ENCODE peak calls at places on chromosomes 11 and 22, in eight cellular contexts. K is mucosa of gallbladder; N is CD8-positive, alpha-beta memory T cell; Q is GM12892; J is CD14-positive monocyte; Z is iris pigment epithelial cell; L is BJ; H is GM20000. W is an unnamed sample.

GRCh38 chr11:92453055-92453454 is 228.4 kb downstream of the FAT3 start:
- DNase-seq in K (no peak), N (no peak), Q (no peak), J (no peak), Z (peak; percentile 33), L (peak; percentile 32), H (no peak), W (no peak)

GRCh38 chr11:73521621-73522020 is 76.3 kb downstream of the FAM168A start:
- DNase-seq in K (no peak), N (no peak), Q (no peak), J (no peak), Z (peak; percentile 33), L (no peak), H (no peak), W (no peak)

GRCh38 chr22:16914006-16914405 is 88.8 kb upstream of the XKR3 start:
- DNase-seq in K (no peak), N (no peak), Q (no peak), J (no peak), Z (no peak), L (no peak), H (no peak), W (no peak)

GRCh38 chr11:37533087-37533486 is 935.1 kb upstream of the RAG2 start:
- DNase-seq in K (no peak), N (no peak), Q (no peak), J (no peak), Z (no peak), L (no peak), H (no peak), W (no peak)

GRCh38 chr11:77397631-77398030 is 76.3 kb downstream of the PAK1 start:
- DNase-seq in K (no peak), N (no peak), Q (no peak), J (no peak), Z (no peak), L (no peak), H (no peak), W (no peak)

GRCh38 chr11:73760680-73761402 is at the start of gene RAB6A:
- DNase-seq in K (peak; percentile 100), N (peak; percentile 99), Q (peak; percentile 89), J (peak; percentile 100), Z (peak; percentile 100), L (peak; percentile 98), H (peak; percentile 98), W (peak; percentile 100)

GRCh38 chr22:36385491-36386350 is 2.0 kb downstream of the MYH9 start:
- DNase-seq in K (peak; percentile 56), N (peak; percentile 56), Q (no peak), J (no peak), Z (no peak), L (no peak), H (no peak), W (peak; percentile 80)

GRCh38 chr11:116328851-116329250 is 443.9 kb downstream of the BUD13 start:
- DNase-seq in K (no peak), N (no peak), Q (no peak), J (no peak), Z (no peak), L (no peak), H (no peak), W (no peak)

GRCh38 chr11:20125927-20126326 is 34.3 kb downstream of the DBX1 start:
- DNase-seq in K (no peak), N (no peak), Q (no peak), J (no peak), Z (peak; percentile 47), L (no peak), H (no peak), W (no peak)

GRCh38 chr11:73348838-73349237 is 27.4 kb upstream of the RELT start:
- DNase-seq in K (no peak), N (no peak), Q (no peak), J (no peak), Z (no peak), L (no peak), H (no peak), W (no peak)

GRCh38 chr11:124518900-124519541 is 24.4 kb downstream of the OR8B12 start:
- DNase-seq in K (no peak), N (no peak), Q (no peak), J (no peak), Z (peak; percentile 44), L (no peak), H (no peak), W (no peak)

GRCh38 chr11:46693597-46694012 is 6.8 kb downstream of the ARHGAP1 start:
- DNase-seq in K (no peak), N (no peak), Q (no peak), J (no peak), Z (peak; percentile 67), L (no peak), H (no peak), W (no peak)

GRCh38 chr22:22714600-22715361 is 70.4 kb downstream of the GGTLC2 start:
- DNase-seq in K (no peak), N (no peak), Q (no peak), J (no peak), Z (no peak), L (no peak), H (peak; percentile 45), W (no peak)

GRCh38 chr11:93225642-93226041 is 27.9 kb upstream of the SLC36A4 start:
- DNase-seq in K (no peak), N (no peak), Q (no peak), J (no peak), Z (peak; percentile 35), L (no peak), H (no peak), W (no peak)

GRCh38 chr11:17873571-17873970 is 139.0 kb downstream of the KCNC1 start:
- DNase-seq in K (no peak), N (no peak), Q (no peak), J (no peak), Z (no peak), L (no peak), H (no peak), W (no peak)

W was measured in left lung.